ENCODE peak calls at places on chromosomes 5 and 9, in five cellular contexts. U is H7, K is right atrium auricular region, G is Caki2, Q is substantia nigra. T is an unnamed sample.

GRCh38 chr5:117594165-117594564 is 1019.5 kb upstream of the SEMA6A start:
- DNase-seq in U (no peak), K (peak), G (no peak), Q (no peak), T (no peak)

GRCh38 chr9:114378016-114378415 is 9.8 kb downstream of the AKNA start:
- DNase-seq in U (no peak), K (no peak), G (no peak), Q (no peak), T (no peak)

GRCh38 chr9:26331223-26331622 is 561.4 kb downstream of the CAAP1 start:
- DNase-seq in U (no peak), K (no peak), G (no peak), Q (no peak), T (no peak)

GRCh38 chr9:134955156-134955555 is 37.4 kb upstream of the FCN1 start:
- DNase-seq in U (peak), K (no peak), G (no peak), Q (no peak), T (no peak)

GRCh38 chr5:89584339-89584956 is 701.5 kb upstream of the MEF2C start:
- DNase-seq in U (no peak), K (no peak), G (peak), Q (no peak), T (peak)

GRCh38 chr9:121138561-121138960 is 63.1 kb downstream of the RAB14 start:
- DNase-seq in U (no peak), K (no peak), G (no peak), Q (no peak), T (no peak)

GRCh38 chr9:23638837-23639426 is 187.1 kb downstream of the ELAVL2 start:
- DNase-seq in U (no peak), K (no peak), G (no peak), Q (no peak), T (no peak)

GRCh38 chr5:17089690-17090089 is 127.7 kb upstream of the BASP1 start:
- DNase-seq in U (no peak), K (no peak), G (no peak), Q (no peak), T (no peak)

GRCh38 chr5:163894645-163895044 is 389.2 kb downstream of the MAT2B start:
- DNase-seq in U (no peak), K (no peak), G (no peak), Q (no peak), T (no peak)

T was measured in epithelial cell of proximal tubule.